ENCODE peak calls at places on chromosomes 12 and 14, in seven cellular contexts. X is mesendoderm, F is neuronal stem cell, T is IMR-90, N is mesenchymal stem cell, E is H9, Y is trophoblast cell. G is an unnamed sample.
A peak's percentile ranks its signal among the peaks of the same experiment; 100 is the strongest.

GRCh38 chr12:103462675-103463074 is 33.1 kb downstream of the C12orf42 start:
- DNase-seq in X (no peak), F (no peak), T (no peak), N (no peak), E (no peak), Y (no peak), G (no peak)

GRCh38 chr12:50248406-50248805 is 34.9 kb downstream of the LIMA1 start:
- DNase-seq in X (no peak), F (no peak), T (no peak), N (no peak), E (no peak), Y (no peak), G (no peak)

GRCh38 chr14:63777024-63777423 is 49.2 kb upstream of the SGPP1 start:
- DNase-seq in X (peak; percentile 13), F (no peak), T (peak; percentile 69), N (peak; percentile 67), E (no peak), Y (no peak), G (no peak)

GRCh38 chr14:22852940-22853767 is 16.8 kb downstream of the MMP14 start:
- DNase-seq in X (peak; percentile 89), F (peak; percentile 84), T (peak; percentile 83), N (peak; percentile 84), E (peak; percentile 89), Y (peak; percentile 82), G (peak; percentile 100)

GRCh38 chr12:86712425-86712843 is 456.2 kb upstream of the MGAT4C start:
- DNase-seq in X (peak; percentile 85), F (no peak), T (peak; percentile 99), N (peak; percentile 98), E (no peak), Y (peak; percentile 66), G (no peak)

GRCh38 chr12:131810672-131811071 is 17.5 kb upstream of the MMP17 start:
- DNase-seq in X (no peak), F (no peak), T (no peak), N (no peak), E (no peak), Y (no peak), G (no peak)

GRCh38 chr12:39723831-39724230 is 104.2 kb upstream of the ABCD2 start:
- DNase-seq in X (peak; percentile 34), F (no peak), T (no peak), N (peak; percentile 7), E (peak; percentile 30), Y (no peak), G (no peak)

GRCh38 chr14:50338547-50338946 is 26.4 kb downstream of the DMAC2L start:
- DNase-seq in X (no peak), F (no peak), T (no peak), N (no peak), E (no peak), Y (no peak), G (no peak)

DNA sequence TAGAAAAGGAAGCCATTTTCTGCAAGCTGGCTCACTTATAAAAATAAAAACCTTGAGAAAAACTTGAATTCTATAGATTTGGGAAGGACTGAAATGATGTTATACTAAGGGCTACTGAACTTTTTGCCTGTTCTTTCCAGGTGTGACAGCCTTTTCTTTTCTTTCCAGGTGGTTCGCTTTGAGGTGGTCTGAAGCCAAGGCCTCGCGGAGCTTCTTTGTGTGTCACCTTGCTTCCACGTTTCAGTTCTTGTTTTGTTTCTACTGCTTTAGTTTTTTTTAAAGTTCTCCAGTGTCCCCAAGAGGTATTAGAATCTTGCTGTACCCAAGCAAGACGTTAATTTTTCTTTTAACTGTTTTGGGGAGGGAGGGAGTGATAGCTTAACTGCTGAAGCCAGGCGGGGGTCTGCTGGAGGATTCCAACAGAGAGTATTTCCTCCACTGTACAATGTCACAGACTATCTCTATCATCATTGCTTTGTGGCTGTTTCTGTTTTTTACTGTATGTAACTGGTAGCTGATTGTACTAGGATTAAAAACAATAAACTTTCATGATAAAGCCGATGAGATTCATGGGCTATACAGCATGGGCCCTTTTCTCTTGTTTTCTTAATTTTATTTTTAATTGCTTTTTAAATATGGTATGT is 40.2 kb downstream of the PROX2 start:
- DNase-seq in X (no peak), F (no peak), T (no peak), N (no peak), E (no peak), Y (no peak), G (no peak)
- H2BK5ac ChIP-seq in X (no peak overlapping the region), F (no peak overlapping the region), T (peak overlapping the region; percentile 77), N (no peak overlapping the region), E (no peak overlapping the region), Y (no peak overlapping the region), G (no peak overlapping the region)

DNA sequence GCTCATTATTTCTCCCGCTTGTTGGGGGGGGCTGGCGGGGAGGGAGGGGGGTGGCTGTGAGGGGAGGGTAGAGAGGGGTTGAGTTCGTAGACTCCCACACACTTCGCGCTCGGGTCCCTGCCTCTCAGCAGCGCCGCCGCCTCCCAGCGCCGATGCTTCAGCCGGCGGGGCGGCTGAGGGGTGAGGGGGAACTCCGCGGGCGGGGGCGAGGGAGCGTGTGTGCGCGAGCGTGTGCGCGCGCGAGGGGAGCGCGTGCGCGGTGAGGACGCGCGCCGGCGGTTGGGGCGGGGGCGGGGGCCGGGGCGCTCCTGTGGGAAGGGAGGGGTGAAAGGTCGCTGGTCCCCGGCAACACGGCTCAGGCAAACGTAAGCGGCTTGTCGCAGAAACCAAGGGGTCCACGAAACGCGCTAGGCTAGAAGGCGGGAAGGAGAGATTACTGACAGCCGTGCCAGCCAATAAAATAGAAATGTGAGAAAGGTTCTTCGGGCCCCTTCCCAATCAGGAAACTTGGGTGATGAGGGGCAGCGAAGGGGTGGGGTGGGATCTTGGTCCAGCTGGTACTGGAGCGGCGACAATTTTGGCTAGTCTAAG is 343 bp upstream of the NOVA1 start:
- DNase-seq in X (peak; percentile 97), F (peak; percentile 98), T (peak; percentile 82), N (peak; percentile 92), E (peak; percentile 98), Y (no peak), G (peak; percentile 96)
- H2AK5ac ChIP-seq in X (no peak overlapping the region), F (peak overlapping the region; percentile 90), T (no peak overlapping the region), N (no peak overlapping the region), E (no peak overlapping the region), Y (no peak overlapping the region), G (no peak overlapping the region)

GRCh38 chr12:113568021-113568420 is 96.3 kb upstream of the LHX5 start:
- DNase-seq in X (no peak), F (no peak), T (no peak), N (no peak), E (no peak), Y (no peak), G (no peak)
- H2BK5ac ChIP-seq in X (no peak overlapping the region), F (no peak overlapping the region), T (no peak overlapping the region), N (no peak overlapping the region), E (no peak overlapping the region), Y (no peak overlapping the region), G (no peak overlapping the region)

DNA sequence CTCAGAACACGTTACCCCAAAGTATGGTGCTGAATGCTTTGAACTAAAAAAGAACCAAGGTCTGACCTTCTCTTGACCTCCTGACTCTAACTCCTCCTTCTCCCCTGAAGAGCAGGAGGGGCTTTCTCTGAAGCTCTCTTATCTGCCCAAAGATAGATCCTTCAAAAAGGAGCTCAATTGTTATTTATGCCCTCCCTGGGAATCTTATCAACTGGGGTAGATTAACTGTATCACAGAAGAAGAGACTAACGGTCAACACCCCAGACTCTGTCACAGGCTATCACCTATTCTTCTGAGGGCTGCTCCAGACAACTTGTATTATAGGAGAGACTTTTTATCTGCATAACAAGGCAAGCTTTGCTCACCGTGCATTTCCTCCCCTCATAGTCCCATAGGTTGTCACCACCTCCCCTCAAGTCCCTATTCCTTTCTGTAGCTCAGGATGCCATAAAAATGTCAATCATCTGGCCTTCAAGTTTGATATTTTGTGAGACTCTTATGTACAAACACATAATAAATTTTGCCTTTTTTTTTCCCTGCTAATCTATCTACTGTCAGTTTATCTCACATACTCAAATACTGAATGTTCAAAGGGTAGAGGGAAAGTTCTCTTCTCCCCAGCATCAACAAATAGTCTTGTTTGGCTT is 86.7 kb downstream of the PAPLN start:
- DNase-seq in X (peak; percentile 94), F (no peak), T (no peak), N (no peak), E (no peak), Y (no peak), G (no peak)
- H2AK5ac ChIP-seq in X (no peak overlapping the region), F (no peak overlapping the region), T (no peak overlapping the region), N (no peak overlapping the region), E (no peak overlapping the region), Y (no peak overlapping the region), G (no peak overlapping the region)

GRCh38 chr12:129163461-129163860 is 310.2 kb downstream of the GLT1D1 start:
- DNase-seq in X (peak; percentile 21), F (no peak), T (no peak), N (no peak), E (peak; percentile 43), Y (no peak), G (no peak)
- H2BK5ac ChIP-seq in X (peak overlapping the region; percentile 59), F (no peak overlapping the region), T (no peak overlapping the region), N (no peak overlapping the region), E (no peak overlapping the region), Y (no peak overlapping the region), G (no peak overlapping the region)

GRCh38 chr14:100396266-100396795 is 73.2 kb downstream of the SLC25A47 start:
- DNase-seq in X (no peak), F (no peak), T (no peak), N (no peak), E (no peak), Y (no peak), G (no peak)
- H2AK5ac ChIP-seq in X (no peak overlapping the region), F (peak overlapping the region; percentile 72), T (no peak overlapping the region), N (peak overlapping the region; percentile 28), E (no peak overlapping the region), Y (no peak overlapping the region), G (no peak overlapping the region)

GRCh38 chr12:129102233-129102632 is 249.0 kb downstream of the GLT1D1 start:
- DNase-seq in X (no peak), F (no peak), T (no peak), N (no peak), E (peak; percentile 10), Y (no peak), G (no peak)

GRCh38 chr12:129101404-129101803 is 248.1 kb downstream of the GLT1D1 start:
- DNase-seq in X (peak; percentile 7), F (no peak), T (no peak), N (no peak), E (peak; percentile 14), Y (no peak), G (no peak)

GRCh38 chr12:129110575-129110974 is 257.3 kb downstream of the GLT1D1 start:
- DNase-seq in X (no peak), F (no peak), T (no peak), N (no peak), E (no peak), Y (no peak), G (no peak)

GRCh38 chr12:129109174-129110001 is 256.1 kb downstream of the GLT1D1 start:
- DNase-seq in X (no peak), F (no peak), T (no peak), N (no peak), E (no peak), Y (no peak), G (no peak)

GRCh38 chr12:129106772-129107171 is 253.5 kb downstream of the GLT1D1 start:
- DNase-seq in X (no peak), F (no peak), T (no peak), N (no peak), E (no peak), Y (no peak), G (no peak)
- H2BK5ac ChIP-seq in X (no peak overlapping the region), F (no peak overlapping the region), T (no peak overlapping the region), N (no peak overlapping the region), E (no peak overlapping the region), Y (no peak overlapping the region), G (no peak overlapping the region)

GRCh38 chr12:124539084-124540041 is 28.0 kb downstream of the NCOR2 start:
- DNase-seq in X (no peak), F (no peak), T (no peak), N (no peak), E (no peak), Y (no peak), G (no peak)
- H2AK5ac ChIP-seq in X (no peak overlapping the region), F (peak overlapping the region; percentile 5), T (peak overlapping the region; percentile 84), N (peak overlapping the region; percentile 59), E (no peak overlapping the region), Y (no peak overlapping the region), G (peak overlapping the region; percentile 4)